ENCODE peak calls at places on chromosome 13, in four cellular contexts. D is AG09319, Q is lung, R is neural crest cell. H is an unnamed sample.
A peak's percentile ranks its signal among the peaks of the same experiment; 100 is the strongest.

GRCh38 chr13:32829676-32830091 is 186.5 kb upstream of the KL start:
- DNase-seq in D (no peak), Q (no peak), R (no peak), H (peak; percentile 20)

GRCh38 chr13:101398191-101398590 is 18.1 kb downstream of the NALCN start:
- DNase-seq in R (no peak), D (no peak), Q (no peak), H (no peak)

GRCh38 chr13:100068532-100068931 is 20.4 kb upstream of the PCCA start:
- DNase-seq in D (no peak), R (no peak), Q (no peak), H (no peak)

GRCh38 chr13:40137400-40137799 is 481.9 kb downstream of the COG6 start:
- DNase-seq in D (no peak), R (no peak), Q (no peak), H (no peak)

GRCh38 chr13:91056746-91057145 is 290.7 kb upstream of the MIR17HG start:
- DNase-seq in Q (no peak), D (no peak), R (no peak), H (no peak)

GRCh38 chr13:99577934-99578917 is 77.0 kb downstream of the TM9SF2 start:
- DNase-seq in Q (no peak), D (no peak), R (peak; percentile 40), H (peak; percentile 29)

GRCh38 chr13:61685683-61686013 is 270.0 kb upstream of the PCDH20 start:
- DNase-seq in D (no peak), R (no peak), Q (no peak), H (no peak)

GRCh38 chr13:79631260-79631659 is 150.3 kb downstream of the NDFIP2 start:
- DNase-seq in D (peak; percentile 69), Q (no peak), R (no peak), H (peak; percentile 79)

GRCh38 chr13:62643007-62643483 is 1227.4 kb upstream of the PCDH20 start:
- DNase-seq in R (no peak), Q (no peak), D (no peak), H (no peak)

GRCh38 chr13:51291341-51291740 is 48.1 kb upstream of the SERPINE3 start:
- DNase-seq in R (no peak), Q (no peak), D (no peak), H (peak; percentile 29)

GRCh38 chr13:32824671-32825070 is 191.6 kb upstream of the KL start:
- DNase-seq in R (no peak), Q (no peak), D (no peak), H (peak; percentile 87)

GRCh38 chr13:49627831-49628652 is at the start of gene ARL11:
- DNase-seq in R (no peak), Q (peak; percentile 62), D (no peak), H (no peak)

GRCh38 chr13:112616586-112617381 is 28.8 kb upstream of the TUBGCP3 start:
- DNase-seq in D (peak; percentile 15), Q (no peak), R (peak; percentile 28), H (peak; percentile 53)

GRCh38 chr13:20053016-20053415 is 94.5 kb downstream of the ZMYM2 start:
- DNase-seq in R (no peak), Q (no peak), D (no peak), H (peak; percentile 29)

GRCh38 chr13:24127116-24127631 is 33.3 kb upstream of the SPATA13 start:
- DNase-seq in Q (no peak), R (no peak), D (no peak), H (no peak)

GRCh38 chr13:113129480-113129879 is 6.9 kb downstream of the F10 start:
- DNase-seq in Q (no peak), R (no peak), D (no peak), H (no peak)

GRCh38 chr13:26433776-26434175 is 123.7 kb upstream of the WASF3 start:
- DNase-seq in D (no peak), R (no peak), Q (no peak), H (no peak)

GRCh38 chr13:81487151-81487550 is 1146.2 kb upstream of the SPRY2 start:
- DNase-seq in R (peak; percentile 12), Q (no peak), D (no peak), H (peak; percentile 68)

GRCh38 chr13:114069376-114070097 is 62.9 kb downstream of the RASA3 start:
- DNase-seq in D (no peak), R (no peak), Q (no peak), H (no peak)

GRCh38 chr13:67192751-67193150 is 37.4 kb downstream of the PCDH9 start:
- DNase-seq in R (no peak), Q (no peak), D (no peak), H (no peak)

GRCh38 chr13:43364210-43365041 is 341.0 kb downstream of the DNAJC15 start:
- DNase-seq in Q (no peak), D (no peak), R (no peak), H (peak; percentile 83)

GRCh38 chr13:26584713-26585112 is 27.2 kb downstream of the WASF3 start:
- DNase-seq in D (no peak), Q (no peak), R (no peak), H (no peak)

DNA sequence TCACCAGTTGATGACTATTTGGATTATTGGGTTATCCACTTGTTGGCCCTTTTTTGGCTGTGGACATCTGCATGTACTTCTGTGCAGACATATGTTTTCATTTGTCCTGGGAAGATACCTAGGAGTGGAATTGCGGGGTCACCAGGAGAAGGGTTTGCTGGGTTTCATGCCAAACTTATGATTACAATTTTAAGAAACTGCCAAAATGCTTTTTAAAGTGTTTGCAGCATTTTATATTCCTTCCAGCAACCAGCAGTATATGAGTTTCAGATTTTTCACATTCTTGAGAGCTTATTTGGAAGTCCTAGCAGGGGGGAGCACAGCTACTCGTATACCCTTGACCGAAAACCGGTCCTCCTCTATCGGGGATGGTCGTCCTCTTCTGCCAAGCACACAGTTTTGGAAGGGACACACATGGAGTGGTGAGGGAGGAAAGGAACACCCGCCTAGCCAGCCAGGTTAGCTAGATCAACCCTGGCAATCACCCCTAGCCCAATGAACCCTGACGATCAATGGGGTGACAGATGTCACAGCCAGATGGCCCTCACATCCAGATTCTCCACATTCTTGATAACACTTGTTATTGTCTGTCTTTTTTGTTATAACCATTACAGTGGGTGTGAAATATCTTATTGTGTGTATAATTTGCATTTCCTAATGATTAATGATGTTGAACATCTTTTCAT is 26.7 kb upstream of the RNF113B start:
- DNase-seq in Q (no peak), R (no peak), D (peak; percentile 23), H (no peak)
- TF ChIP-seq CTCF in Q (no peak), R (no peak), D (no peak), H (no peak)

DNA sequence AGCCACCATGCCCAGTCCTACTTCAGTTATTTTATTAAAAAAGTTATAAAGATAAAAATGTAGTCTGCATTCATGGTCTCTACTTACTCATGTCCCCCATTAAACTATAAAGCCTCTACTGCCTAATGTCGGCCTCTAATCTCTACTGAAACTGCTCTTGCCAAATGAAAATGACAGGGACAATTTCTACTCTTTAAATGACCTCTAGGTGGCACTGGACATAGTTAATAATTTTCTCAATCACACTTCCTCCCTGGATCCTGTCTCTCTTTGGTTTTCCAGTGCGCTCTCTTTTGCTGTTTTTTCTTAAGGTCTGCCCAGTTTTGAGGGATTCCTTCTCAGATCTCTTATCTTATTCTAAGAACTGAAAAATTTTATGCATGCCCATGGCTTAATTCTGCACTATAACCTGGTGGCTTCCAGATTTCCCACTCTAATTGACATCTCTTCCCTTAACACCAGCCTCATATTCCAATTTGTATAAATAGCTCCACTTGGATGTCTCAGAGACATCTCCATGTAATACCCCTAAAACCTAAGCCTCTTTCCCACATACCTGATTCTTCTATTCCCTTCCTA is 54.3 kb downstream of the MTMR6 start:
- DNase-seq in R (no peak), D (no peak), Q (no peak), H (peak; percentile 53)
- TF ChIP-seq CTCF in R (peak; percentile 69), D (peak; percentile 35), Q (no peak), H (peak; percentile 47)

GRCh38 chr13:76519685-76520084 is 366.5 kb downstream of the KCTD12 start:
- DNase-seq in R (no peak), D (no peak), Q (no peak), H (no peak)

GRCh38 chr13:76522083-76522755 is 364.0 kb downstream of the KCTD12 start:
- DNase-seq in D (no peak), R (no peak), Q (no peak), H (peak; percentile 79)

GRCh38 chr13:76527041-76527440 is 359.2 kb downstream of the KCTD12 start:
- DNase-seq in R (no peak), D (no peak), Q (no peak), H (no peak)

GRCh38 chr13:76523740-76524382 is 362.3 kb downstream of the KCTD12 start:
- DNase-seq in Q (no peak), D (no peak), R (no peak), H (no peak)
- TF ChIP-seq CTCF in Q (no peak), D (no peak), R (no peak), H (no peak)

DNA sequence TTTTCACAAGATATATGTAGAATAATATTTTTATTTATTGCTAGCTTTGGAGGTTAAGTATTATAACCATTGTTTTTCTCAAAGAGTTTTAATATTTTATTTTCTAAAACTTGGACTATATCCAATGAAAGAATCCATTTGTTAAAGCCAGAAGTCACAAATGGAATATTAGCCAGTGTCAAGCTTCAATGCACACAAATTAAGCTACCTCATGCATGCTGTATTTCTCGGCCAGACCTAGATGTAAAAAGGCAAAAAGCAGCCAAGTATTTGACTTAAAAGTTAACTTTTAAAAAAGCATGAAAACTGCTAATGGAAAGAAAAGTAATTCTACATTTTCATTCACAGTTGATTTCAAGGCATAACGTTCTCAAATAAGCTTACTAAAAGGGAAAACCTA is 160.0 kb upstream of the ATXN8OS start:
- DNase-seq in R (no peak), Q (no peak), D (no peak), H (no peak)
- TF ChIP-seq CTCF in R (no peak), Q (no peak), D (no peak), H (no peak)

DNA sequence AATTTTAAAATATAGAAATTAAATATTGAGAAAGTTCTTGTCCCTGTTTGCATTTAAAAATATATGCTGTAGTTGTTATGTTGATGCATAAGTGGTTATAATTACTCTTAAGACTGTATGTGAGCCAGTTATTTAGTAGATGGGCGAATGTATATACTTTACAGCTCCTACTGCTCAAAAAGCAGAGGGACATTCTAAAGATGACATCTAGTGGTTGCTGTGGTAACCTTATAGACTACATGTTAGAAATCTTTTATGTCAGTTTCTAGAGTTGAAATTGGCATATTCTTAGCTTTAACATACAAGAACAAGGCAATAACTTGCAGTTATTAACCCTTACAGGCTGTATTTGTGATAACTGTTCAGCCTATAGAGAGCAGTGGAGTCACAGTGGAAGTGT is 160.5 kb downstream of the OLFM4 start:
- DNase-seq in D (no peak), R (no peak), Q (no peak), H (no peak)
- TF ChIP-seq CTCF in D (no peak), R (peak; percentile 23), Q (no peak), H (no peak)

GRCh38 chr13:28805193-28805819 is 14.8 kb upstream of the MTUS2 start:
- DNase-seq in D (no peak), R (peak; percentile 53), Q (no peak), H (peak; percentile 12)
- TF ChIP-seq CTCF in D (peak; percentile 27), R (peak; percentile 64), Q (no peak), H (peak; percentile 46)

GRCh38 chr13:98240131-98240530 is 63.1 kb upstream of the RNF113B start:
- DNase-seq in Q (no peak), D (no peak), R (no peak), H (no peak)

GRCh38 chr13:98242403-98242802 is 65.3 kb upstream of the RNF113B start:
- DNase-seq in Q (no peak), R (no peak), D (no peak), H (no peak)

GRCh38 chr13:98246538-98247172 is 69.6 kb upstream of the RNF113B start:
- DNase-seq in D (no peak), Q (no peak), R (no peak), H (no peak)

GRCh38 chr13:98239156-98240076 is 62.3 kb upstream of the RNF113B start:
- DNase-seq in R (no peak), Q (no peak), D (no peak), H (no peak)

GRCh38 chr13:98240974-98241373 is 63.9 kb upstream of the RNF113B start:
- DNase-seq in Q (no peak), D (no peak), R (no peak), H (no peak)
- TF ChIP-seq CTCF in Q (no peak), D (no peak), R (no peak), H (no peak)